ENCODE peak calls at places on chromosomes 6 and 20, in seven cellular contexts. F is SK-N-SH, X is HepG2, U is K562, Z is Panc1, D is GM12878, T is H1. Y is an unnamed sample.

GRCh38 chr6:11128608-11129007 is 17.1 kb upstream of the ERVFRD-1 start:
- DNase-seq in F (no peak), X (no peak), U (no peak), Z (no peak), D (no peak), T (no peak), Y (no peak)

GRCh38 chr6:127886603-127887002 is 14.3 kb downstream of the THEMIS start:
- DNase-seq in F (no peak), X (no peak), U (no peak), Z (no peak), D (no peak), T (no peak), Y (no peak)

GRCh38 chr6:30646450-30647038 is 389 bp upstream of the C6orf136 start:
- DNase-seq in F (peak), X (no peak), U (peak), Z (peak), D (no peak), T (peak), Y (no peak)

GRCh38 chr6:168968228-168968627 is 285.4 kb downstream of the THBS2 start:
- DNase-seq in F (no peak), X (peak), U (no peak), Z (no peak), D (no peak), T (no peak), Y (no peak)

GRCh38 chr20:48828734-48829460 is 1.1 kb upstream of the PREX1 start:
- DNase-seq in F (peak), X (no peak), U (no peak), Z (no peak), D (no peak), T (no peak), Y (no peak)

GRCh38 chr6:54112171-54112650 is 968 bp downstream of the MLIP start:
- DNase-seq in F (no peak), X (no peak), U (no peak), Z (no peak), D (no peak), T (no peak), Y (no peak)

GRCh38 chr20:9244811-9245210 is 175.9 kb downstream of the PLCB4 start:
- DNase-seq in F (no peak), X (no peak), U (no peak), Z (no peak), D (no peak), T (no peak), Y (no peak)

GRCh38 chr6:21780601-21781000 is 187.1 kb downstream of the SOX4 start:
- DNase-seq in F (no peak), X (no peak), U (no peak), Z (no peak), D (no peak), T (no peak), Y (no peak)

GRCh38 chr6:30987304-30987703 is 3.8 kb downstream of the MUC21 start:
- DNase-seq in F (no peak), X (no peak), U (no peak), Z (no peak), D (no peak), T (no peak), Y (no peak)

GRCh38 chr6:32700391-32701040 is 34.1 kb upstream of the HLA-DQB1 start:
- DNase-seq in F (peak), X (peak), U (peak), Z (peak), D (no peak), T (peak), Y (peak)

GRCh38 chr20:59751075-59751711 is 146.9 kb downstream of the PHACTR3 start:
- DNase-seq in F (peak), X (peak), U (peak), Z (peak), D (peak), T (peak), Y (peak)

GRCh38 chr20:39516964-39517363 is 554.8 kb downstream of the DHX35 start:
- DNase-seq in F (no peak), X (no peak), U (no peak), Z (no peak), D (no peak), T (no peak), Y (no peak)

GRCh38 chr20:39524371-39524911 is 562.3 kb downstream of the DHX35 start:
- DNase-seq in F (peak), X (no peak), U (no peak), Z (no peak), D (no peak), T (no peak), Y (no peak)

GRCh38 chr20:39523405-39523804 is 561.3 kb downstream of the DHX35 start:
- DNase-seq in F (no peak), X (no peak), U (no peak), Z (no peak), D (no peak), T (no peak), Y (no peak)

GRCh38 chr20:39518649-39519048 is 556.5 kb downstream of the DHX35 start:
- DNase-seq in F (no peak), X (no peak), U (no peak), Z (no peak), D (no peak), T (no peak), Y (no peak)
- TF ChIP-seq SIN3A in F (no peak), X (no peak), U (no peak), Z (no peak), D (no peak), T (no peak), Y (no peak)

DNA sequence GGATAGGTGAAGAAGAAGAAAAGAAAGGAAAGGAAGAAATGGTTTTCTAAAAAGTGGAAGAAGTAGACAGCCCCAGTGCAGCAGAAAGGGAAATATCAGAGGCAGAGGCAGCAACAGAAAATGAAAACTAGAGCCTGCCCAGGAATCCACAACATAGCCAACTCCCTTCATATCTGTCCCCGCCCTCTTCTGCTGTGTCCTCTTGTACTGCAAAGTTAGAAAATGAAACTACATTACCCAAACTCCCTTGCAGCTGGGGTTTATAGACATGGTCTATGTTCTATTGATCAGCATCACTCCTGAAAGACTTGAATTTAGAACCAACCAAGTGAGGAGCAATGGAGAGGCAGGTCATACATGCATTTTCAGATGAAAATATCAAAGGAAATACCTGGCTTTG is 200.5 kb upstream of the PHACTR1 start:
- DNase-seq in F (no peak), X (no peak), U (no peak), Z (no peak), D (no peak), T (no peak), Y (no peak)
- TF ChIP-seq SIN3A in F (no peak), X (no peak), U (no peak), Z (no peak), D (no peak), T (no peak), Y (no peak)

DNA sequence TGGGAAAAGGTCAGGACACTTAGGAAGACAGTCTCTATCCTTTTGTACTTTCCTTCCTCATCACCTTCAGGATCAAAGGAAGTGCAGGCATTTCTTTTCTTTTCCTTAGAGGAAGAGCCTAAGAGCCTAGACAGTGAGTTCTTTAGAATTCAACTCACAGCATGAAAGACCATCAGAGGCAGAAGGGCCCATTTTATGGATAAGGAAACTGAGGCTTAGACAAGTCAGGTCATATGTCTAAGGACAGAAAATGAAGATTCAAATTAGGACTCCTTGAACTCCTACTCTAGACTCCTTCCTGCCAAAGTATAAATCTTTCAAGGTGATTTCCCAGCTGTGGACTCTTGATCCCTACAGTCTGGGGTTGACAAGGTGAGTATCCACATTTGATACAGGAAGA is 20.8 kb downstream of the SLC12A5 start:
- DNase-seq in F (no peak), X (no peak), U (no peak), Z (no peak), D (no peak), T (no peak), Y (no peak)
- TF ChIP-seq SIN3A in F (no peak), X (no peak), U (no peak), Z (no peak), D (no peak), T (no peak), Y (no peak)

GRCh38 chr6:116530436-116530835 is 15.0 kb downstream of the TRAPPC3L start:
- DNase-seq in F (no peak), X (peak), U (no peak), Z (no peak), D (no peak), T (no peak), Y (no peak)

GRCh38 chr6:116531675-116532570 is 13.6 kb downstream of the TRAPPC3L start:
- DNase-seq in F (peak), X (peak), U (peak), Z (peak), D (no peak), T (no peak), Y (peak)

GRCh38 chr6:116535109-116535508 is 10.4 kb downstream of the TRAPPC3L start:
- DNase-seq in F (no peak), X (no peak), U (no peak), Z (no peak), D (no peak), T (no peak), Y (no peak)

GRCh38 chr6:116533233-116533957 is 12.1 kb downstream of the TRAPPC3L start:
- DNase-seq in F (no peak), X (no peak), U (no peak), Z (no peak), D (no peak), T (no peak), Y (no peak)

GRCh38 chr6:116536216-116536621 is 9.3 kb downstream of the TRAPPC3L start:
- DNase-seq in F (peak), X (peak), U (peak), Z (peak), D (no peak), T (no peak), Y (peak)
- TF ChIP-seq SIN3A in F (no peak), X (no peak), U (no peak), Z (no peak), D (no peak), T (no peak), Y (no peak)

GRCh38 chr20:33475381-33476160 is 14.3 kb upstream of the CBFA2T2 start:
- DNase-seq in F (no peak), X (no peak), U (peak), Z (no peak), D (no peak), T (no peak), Y (no peak)
- TF ChIP-seq SIN3A in F (no peak), X (no peak), U (no peak), Z (no peak), D (no peak), T (no peak), Y (no peak)

GRCh38 chr20:64138276-64138815 is 25.9 kb upstream of the MYT1 start:
- DNase-seq in F (peak), X (no peak), U (no peak), Z (no peak), D (no peak), T (no peak), Y (no peak)
- TF ChIP-seq SIN3A in F (no peak), X (no peak), U (no peak), Z (no peak), D (no peak), T (no peak), Y (no peak)

GRCh38 chr6:163793584-163793983 is 379.1 kb downstream of the QKI start:
- DNase-seq in F (no peak), X (peak), U (no peak), Z (no peak), D (no peak), T (no peak), Y (peak)
- TF ChIP-seq SIN3A in F (no peak), X (no peak), U (no peak), Z (no peak), D (no peak), T (no peak), Y (no peak)

GRCh38 chr6:139738801-139739490 is 364.5 kb upstream of the CITED2 start:
- DNase-seq in F (no peak), X (no peak), U (no peak), Z (no peak), D (no peak), T (no peak), Y (no peak)
- TF ChIP-seq SIN3A in F (no peak), X (no peak), U (no peak), Z (no peak), D (no peak), T (no peak), Y (no peak)